ENCODE peak calls at places on chromosomes 12 and 14, in six cellular contexts. K, Z, G, Y, O and B are unnamed samples. For H3K4me1, the result is how much of the 10 kb centered on the place peaks cover.

GRCh38 chr12:60266381-60266852 is 670.6 kb downstream of the SLC16A7 start:
- DNase-seq in Y (no peak), Z (no peak), O (no peak), G (peak), K (no peak), B (no peak)

GRCh38 chr12:98653866-98654493 is 8.9 kb downstream of the APAF1 start:
- DNase-seq in Y (no peak), K (no peak), Z (no peak), O (no peak), G (peak), B (no peak)

GRCh38 chr12:50072198-50072907 is 12.8 kb upstream of the SMARCD1 start:
- DNase-seq in Z (no peak), K (no peak), Y (peak), G (no peak), O (no peak), B (no peak)

GRCh38 chr14:68458840-68459469 is 333.9 kb downstream of the ZFP36L1 start:
- DNase-seq in G (peak), O (no peak), Z (peak), K (no peak), Y (no peak), B (peak)

GRCh38 chr14:67420102-67420739 is 8.3 kb upstream of the PLEK2 start:
- DNase-seq in G (no peak), K (no peak), Y (peak), Z (peak), O (no peak), B (no peak)

GRCh38 chr14:102509744-102510615 is at the start of gene ANKRD9:
- DNase-seq in Z (peak), Y (peak), K (peak), G (peak), O (peak), B (peak)

GRCh38 chr14:61257469-61258057 is 23.6 kb downstream of the TMEM30B start:
- DNase-seq in Y (no peak), Z (no peak), G (no peak), K (no peak), O (no peak), B (no peak)

GRCh38 chr14:105844810-105845724 is 318.7 kb downstream of the TMEM121 start:
- DNase-seq in Z (no peak), G (no peak), O (no peak), K (no peak), Y (no peak), B (peak)

GRCh38 chr14:105689722-105690121 is 163.3 kb downstream of the TMEM121 start:
- DNase-seq in K (no peak), Z (no peak), Y (no peak), O (no peak), G (no peak), B (no peak)

GRCh38 chr12:89350661-89351488 is 1.4 kb downstream of the DUSP6 start:
- DNase-seq in Y (no peak), Z (peak), O (no peak), G (no peak), K (no peak), B (no peak)

GRCh38 chr14:68627050-68627867 is 165.6 kb downstream of the ZFP36L1 start:
- DNase-seq in O (peak), G (no peak), K (no peak), Z (no peak), Y (peak), B (peak)

GRCh38 chr14:52080817-52081755 is 12.2 kb upstream of the NID2 start:
- DNase-seq in O (no peak), Z (no peak), K (no peak), G (peak), Y (no peak), B (no peak)

GRCh38 chr12:130775953-130776856 is 60.1 kb upstream of the RIMBP2 start:
- DNase-seq in Y (peak), Z (peak), K (no peak), O (peak), G (peak), B (peak)

GRCh38 chr14:91997492-91997891 is 42.4 kb downstream of the TRIP11 start:
- DNase-seq in Z (no peak), Y (no peak), K (no peak), O (no peak), G (peak), B (no peak)

GRCh38 chr12:123227581-123228258 is 5.2 kb downstream of the MPHOSPH9 start:
- DNase-seq in Z (no peak), O (no peak), Y (no peak), K (no peak), G (no peak), B (no peak)

GRCh38 chr14:26867171-26867757 is 269.4 kb upstream of the NOVA1 start:
- DNase-seq in G (no peak), Y (no peak), O (no peak), K (no peak), Z (no peak), B (no peak)

GRCh38 chr14:88476375-88476774 is 78.4 kb downstream of the PTPN21 start:
- DNase-seq in Z (no peak), K (no peak), G (no peak), O (no peak), Y (no peak), B (no peak)

GRCh38 chr12:2800046-2800570 is 5.3 kb downstream of the FKBP4 start:
- DNase-seq in G (no peak), K (no peak), O (no peak), Y (no peak), Z (no peak), B (no peak)

GRCh38 chr12:98320026-98320425 is 195.4 kb upstream of the TMPO start:
- DNase-seq in G (peak), K (no peak), O (no peak), Y (no peak), Z (no peak), B (no peak)

GRCh38 chr12:49034287-49034622 is 15.7 kb upstream of the PRKAG1 start:
- DNase-seq in Y (no peak), Z (no peak), K (no peak), G (no peak), O (no peak), B (no peak)

GRCh38 chr12:123293178-123293760 is 21.6 kb upstream of the CDK2AP1 start:
- DNase-seq in G (no peak), Z (no peak), Y (no peak), K (no peak), O (no peak), B (no peak)

GRCh38 chr14:60642790-60643397 is 6.4 kb downstream of the SIX1 start:
- DNase-seq in G (no peak), O (no peak), K (no peak), Y (peak), Z (no peak), B (no peak)

GRCh38 chr12:107929436-107929835 is 154.9 kb downstream of the ASCL4 start:
- DNase-seq in G (peak), Z (no peak), O (peak), K (no peak), Y (no peak), B (no peak)

GRCh38 chr14:55514819-55515470 is 65.1 kb upstream of the KTN1 start:
- DNase-seq in K (no peak), O (no peak), Y (no peak), G (peak), Z (no peak), B (no peak)

GRCh38 chr14:105061428-105062047 is 3.7 kb downstream of the GPR132 start:
- DNase-seq in O (no peak), Y (no peak), G (no peak), Z (peak), K (no peak), B (no peak)

GRCh38 chr12:111635524-111635923 is 36.4 kb upstream of the ATXN2 start:
- DNase-seq in K (no peak), G (peak), Z (no peak), O (no peak), Y (no peak), B (no peak)

GRCh38 chr14:41568979-41569378 is 37.7 kb upstream of the LRFN5 start:
- DNase-seq in Y (no peak), O (no peak), Z (no peak), K (no peak), G (no peak), B (no peak)

GRCh38 chr12:94725375-94726168 is 75.2 kb upstream of the TMCC3 start:
- DNase-seq in G (peak), O (no peak), Y (no peak), Z (peak), K (no peak), B (no peak)

GRCh38 chr12:32273712-32274111 is 125.6 kb upstream of the FGD4 start:
- DNase-seq in G (no peak), O (no peak), K (no peak), Y (peak), Z (peak), B (no peak)

GRCh38 chr12:82705774-82706173 is 19.1 kb downstream of the TMTC2 start:
- DNase-seq in G (no peak), Y (no peak), O (no peak), Z (no peak), K (no peak), B (no peak)

GRCh38 chr12:92000587-92000986 is 145.1 kb downstream of the BTG1 start:
- DNase-seq in K (no peak), G (no peak), O (no peak), Z (no peak), Y (no peak), B (no peak)

GRCh38 chr12:84397279-84397678 is 515.3 kb downstream of the SLC6A15 start:
- DNase-seq in K (no peak), Y (no peak), O (no peak), G (no peak), Z (no peak), B (no peak)

GRCh38 chr12:75337905-75338304 is 3.4 kb downstream of the GLIPR1L1 start:
- DNase-seq in G (no peak), O (no peak), K (no peak), Z (no peak), Y (no peak), B (no peak)

GRCh38 chr12:131011165-131012079 is 57.7 kb downstream of the ADGRD1 start:
- DNase-seq in G (no peak), Z (no peak), Y (no peak), O (no peak), K (no peak), B (peak)

GRCh38 chr14:75877292-75877691 is 104.5 kb downstream of the TGFB3 start:
- DNase-seq in Y (no peak), G (peak), O (no peak), Z (no peak), K (no peak), B (no peak)

GRCh38 chr14:93974299-93974698 is 2.1 kb downstream of the ASB2 start:
- DNase-seq in K (no peak), G (no peak), O (no peak), Y (no peak), Z (no peak), B (no peak)

GRCh38 chr14:96745500-96746051 is 51.6 kb upstream of the VRK1 start:
- DNase-seq in O (no peak), G (no peak), Y (no peak), Z (no peak), K (no peak), B (peak)

GRCh38 chr12:25712169-25712568 is 159.1 kb upstream of the LMNTD1 start:
- DNase-seq in Y (no peak), K (no peak), O (no peak), Z (no peak), G (no peak), B (no peak)

GRCh38 chr12:74725154-74725553 is 187.5 kb downstream of the ATXN7L3B start:
- DNase-seq in K (no peak), G (peak), Z (no peak), O (no peak), Y (no peak), B (no peak)

GRCh38 chr12:86838264-86838663 is 582.1 kb upstream of the MGAT4C start:
- DNase-seq in K (no peak), Y (no peak), Z (no peak), G (no peak), O (no peak), B (no peak)

GRCh38 chr12:58252914-58253313 is 311.5 kb downstream of the ATP23 start:
- DNase-seq in K (no peak), G (no peak), O (no peak), Z (no peak), Y (no peak), B (no peak)
- H3K4me3 ChIP-seq in K (no peak), G (no peak), O (no peak), Z (no peak), Y (no peak), B (no peak)

DNA sequence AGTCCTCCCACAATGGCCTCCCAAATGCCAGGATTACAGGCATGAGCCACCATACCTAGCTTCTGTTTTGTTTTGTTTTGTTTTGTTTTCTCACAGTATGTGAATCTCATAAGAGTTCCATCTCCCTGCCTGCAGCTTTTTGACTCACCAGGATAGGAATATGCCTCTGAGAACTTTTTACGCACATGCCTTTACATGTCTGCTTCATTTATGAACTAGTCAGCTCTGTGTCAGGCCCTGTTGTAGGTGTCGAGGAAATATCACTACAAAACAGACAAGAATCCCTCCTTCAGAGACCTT is 89.0 kb downstream of the BORCS5 start:
- DNase-seq in G (peak), O (no peak), Y (peak), Z (no peak), K (no peak), B (no peak)
- H3K4me1 ChIP-seq in G (under half), O (under half), Y (under half), Z (under half), K (under half), B (under half)

DNA sequence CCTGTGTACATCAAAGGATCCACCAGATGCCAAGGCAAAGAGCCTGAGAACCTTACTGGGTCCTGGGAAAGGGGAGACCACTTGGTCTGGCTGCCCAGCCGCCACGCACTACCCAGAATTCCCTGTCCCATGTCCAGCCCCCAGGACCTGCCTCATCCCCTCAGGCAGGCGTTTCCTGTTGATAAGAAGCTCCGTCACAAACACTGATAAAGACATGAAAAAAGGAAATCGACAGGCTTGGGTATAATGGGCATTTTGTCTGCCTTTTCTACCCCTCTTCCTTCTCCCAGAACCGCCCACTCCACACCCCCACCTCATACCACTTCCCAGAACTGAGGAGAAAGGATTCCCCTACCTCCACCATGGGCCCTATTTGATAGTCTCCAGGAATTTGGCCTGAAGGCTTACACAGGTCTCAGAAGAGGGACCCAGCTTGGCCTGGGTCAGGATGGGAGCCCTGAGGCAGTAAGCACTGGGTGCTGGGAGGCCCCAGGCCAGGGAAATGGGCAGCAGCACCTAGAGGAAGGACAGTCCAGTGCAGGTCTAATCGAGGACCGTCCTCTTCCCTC is 18.8 kb downstream of the ACVRL1 start:
- DNase-seq in O (no peak), G (no peak), Z (no peak), Y (no peak), K (no peak), B (peak)
- TF ChIP-seq POLR2A in O (no peak), G (no peak), Z (no peak), Y (no peak), K (no peak), B (no peak)

DNA sequence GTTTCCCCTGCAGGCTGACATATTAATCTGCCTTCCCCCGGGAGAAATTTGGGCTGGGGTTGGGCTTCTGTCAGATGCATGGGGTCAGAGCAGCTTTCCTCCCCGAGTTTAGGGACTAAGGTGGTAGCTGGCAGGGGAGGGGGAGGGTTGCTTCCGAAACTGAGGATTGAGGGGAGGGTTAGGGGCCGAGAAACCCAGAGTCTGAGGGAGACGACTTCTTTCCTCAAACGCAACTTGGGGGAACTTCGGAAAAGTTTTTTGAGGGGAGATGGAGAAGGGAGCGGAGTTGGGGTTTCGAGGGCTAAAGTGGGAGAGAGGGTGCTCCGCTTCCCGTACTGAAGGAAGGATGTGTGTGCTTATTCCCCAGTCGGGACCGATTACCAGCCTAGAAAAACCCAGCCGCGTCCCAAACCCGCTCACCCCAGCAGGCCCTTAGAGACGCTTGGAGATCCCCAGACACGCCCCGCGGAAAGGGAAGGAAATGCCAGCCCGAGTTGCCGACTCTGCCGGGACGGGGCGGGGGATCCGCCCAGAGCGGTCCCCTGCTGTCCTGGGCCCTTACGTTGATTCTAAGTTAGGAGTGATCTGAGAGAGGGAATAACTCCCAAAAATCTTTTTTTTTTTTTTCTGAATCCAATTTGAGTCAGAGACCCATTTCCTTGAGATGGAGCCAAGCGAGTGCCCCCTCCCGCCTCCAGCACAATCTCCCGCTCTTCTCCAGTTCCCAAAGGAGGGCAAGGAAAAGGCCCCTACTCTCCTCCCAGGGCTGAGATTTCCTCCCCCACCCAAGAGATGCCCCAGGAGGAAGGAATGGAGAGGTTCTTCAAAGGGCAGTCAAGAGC is 61.9 kb downstream of the SMUG1 start:
- DNase-seq in O (peak), G (no peak), Z (peak), Y (peak), K (no peak), B (peak)
- H3K4me3 ChIP-seq in O (peak), G (no peak), Z (peak), Y (no peak), K (peak), B (peak)

GRCh38 chr14:99744873-99745224 is 48.4 kb upstream of the EML1 start:
- DNase-seq in Y (no peak), O (no peak), Z (no peak), G (no peak), K (no peak), B (no peak)
- H3K4me1 ChIP-seq in Y (under half), O (under half), Z (under half), G (under half), K (under half), B (under half)